ENCODE peak calls at places on chromosome 11, in eight cellular contexts. S is activated CD4-positive, alpha-beta T cell treated with anti-CD3 and anti-CD28 coated beads for 36 hours; T is iPS-NIHi11; P is progenitor cell of endocrine pancreas; J is PC-3; G is iPS DF 19.7; X is stimulated activated naive CD8-positive, alpha-beta T cell treated with anti-CD3 and anti-CD28 coated beads, Interleukin-15, amount 100 ng/mL, for 72 hours; U is spleen. B is an unnamed sample.

GRCh38 chr11:69464621-69464960 is 16.9 kb upstream of the LINC01488 start:
- DNase-seq in S (no peak), T (no peak), P (no peak), J (no peak), G (no peak), X (no peak), U (peak), B (no peak)

GRCh38 chr11:561148-562003 is 606 bp downstream of the RASSF7 start:
- DNase-seq in S (peak), T (peak), P (peak), J (peak), G (no peak), X (no peak), U (no peak), B (no peak)

GRCh38 chr11:120579601-120580000 is 68.1 kb downstream of the GRIK4 start:
- DNase-seq in S (no peak), T (no peak), P (no peak), J (no peak), G (no peak), X (peak), U (no peak), B (no peak)

GRCh38 chr11:6604081-6604626 is 580 bp downstream of the ILK start:
- DNase-seq in S (peak), T (peak), P (no peak), J (peak), G (no peak), X (peak), U (peak), B (peak)

GRCh38 chr11:60941371-60942119 is 10.4 kb downstream of the SLC15A3 start:
- DNase-seq in S (no peak), T (no peak), P (no peak), J (no peak), G (no peak), X (no peak), U (no peak), B (no peak)

GRCh38 chr11:46114378-46114777 is 6.9 kb downstream of the PHF21A start:
- DNase-seq in S (no peak), T (no peak), P (no peak), J (no peak), G (no peak), X (no peak), U (no peak), B (no peak)

GRCh38 chr11:128709402-128709801 is 15.5 kb downstream of the FLI1 start:
- DNase-seq in S (no peak), T (no peak), P (no peak), J (peak), G (no peak), X (no peak), U (no peak), B (no peak)

GRCh38 chr11:83158965-83159900 is 2.3 kb downstream of the PCF11 start:
- DNase-seq in S (no peak), T (no peak), P (no peak), J (no peak), G (no peak), X (no peak), U (no peak), B (no peak)

GRCh38 chr11:12827929-12828812 is 153.9 kb downstream of the TEAD1 start:
- DNase-seq in S (no peak), T (peak), P (no peak), J (peak), G (peak), X (no peak), U (no peak), B (peak)

GRCh38 chr11:50075856-50076255 is 43.2 kb downstream of the OR4C45 start:
- DNase-seq in S (no peak), T (no peak), P (no peak), J (no peak), G (no peak), X (no peak), U (no peak), B (no peak)

GRCh38 chr11:62104816-62105610 is 18.8 kb upstream of the INCENP start:
- DNase-seq in S (no peak), T (no peak), P (no peak), J (no peak), G (no peak), X (peak), U (no peak), B (no peak)

GRCh38 chr11:57778318-57779037 is 16.9 kb downstream of the CTNND1 start:
- DNase-seq in S (no peak), T (peak), P (peak), J (peak), G (peak), X (no peak), U (peak), B (peak)

GRCh38 chr11:97355230-97355629 is 965.4 kb downstream of the JRKL start:
- DNase-seq in S (no peak), T (no peak), P (no peak), J (no peak), G (no peak), X (no peak), U (no peak), B (no peak)